ENCODE peak calls at places on chromosome 7, in eight cellular contexts. U is cardiac muscle cell; B is breast epithelium; J is heart left ventricle; W is keratinocyte; O is heart right ventricle; H is right lobe of liver; K is naive thymus-derived CD4-positive, alpha-beta T cell. R is an unnamed sample.

GRCh38 chr7:16586081-16586874 is 59.3 kb downstream of the ANKMY2 start:
- DNase-seq in B (no peak), O (peak), H (no peak), J (no peak), K (no peak), W (no peak), U (no peak), R (no peak)

GRCh38 chr7:105136221-105136620 is 122.2 kb downstream of the KMT2E start:
- DNase-seq in J (no peak), K (no peak), U (peak), W (no peak), B (no peak), O (no peak), H (no peak), R (no peak)

GRCh38 chr7:99679032-99679399 is 780 bp downstream of the CYP3A5 start:
- DNase-seq in J (no peak), W (no peak), K (no peak), H (no peak), U (no peak), O (no peak), B (no peak), R (peak)

GRCh38 chr7:95996174-95996573 is 223.8 kb downstream of the DYNC1I1 start:
- DNase-seq in K (no peak), O (no peak), B (no peak), J (no peak), U (no peak), W (no peak), H (no peak), R (no peak)

GRCh38 chr7:30485667-30486066 is 7.1 kb upstream of the NOD1 start:
- DNase-seq in O (no peak), B (no peak), U (no peak), W (no peak), H (no peak), J (no peak), K (no peak), R (no peak)

GRCh38 chr7:135620447-135620846 is 41.9 kb upstream of the STMP1 start:
- DNase-seq in K (no peak), H (no peak), J (no peak), W (no peak), U (no peak), B (no peak), O (no peak), R (no peak)

GRCh38 chr7:25194036-25194435 is 34.2 kb downstream of the NPVF start:
- DNase-seq in K (no peak), O (no peak), H (no peak), J (no peak), U (no peak), B (no peak), W (no peak), R (no peak)

GRCh38 chr7:27082171-27082570 is 13.6 kb downstream of the HOXA1 start:
- DNase-seq in W (no peak), H (no peak), O (no peak), K (no peak), B (no peak), U (no peak), J (no peak), R (no peak)

GRCh38 chr7:66629222-66629658 is 559 bp downstream of the KCTD7 start:
- DNase-seq in W (no peak), H (peak), U (no peak), K (no peak), B (no peak), O (no peak), J (no peak), R (no peak)

GRCh38 chr7:134651991-134652390 is 5.3 kb downstream of the BPGM start:
- DNase-seq in K (no peak), J (no peak), O (no peak), H (no peak), W (no peak), U (no peak), B (no peak), R (no peak)

GRCh38 chr7:895451-896052 is 19.2 kb downstream of the GET4 start:
- DNase-seq in J (no peak), W (no peak), H (no peak), O (peak), K (no peak), U (no peak), B (no peak), R (no peak)

GRCh38 chr7:25495342-25495855 is 267.1 kb upstream of the NPVF start:
- DNase-seq in O (peak), K (no peak), B (no peak), U (peak), H (no peak), J (peak), W (no peak), R (no peak)

GRCh38 chr7:27424749-27425148 is 182.1 kb downstream of the EVX1 start:
- DNase-seq in U (no peak), B (no peak), W (no peak), O (no peak), J (no peak), H (no peak), K (no peak), R (no peak)

GRCh38 chr7:130875265-130875741 is 141.3 kb upstream of the KLF14 start:
- DNase-seq in H (peak), B (no peak), O (peak), W (no peak), J (no peak), U (peak), K (peak), R (no peak)

GRCh38 chr7:30735631-30736030 is 16.3 kb upstream of the INMT start:
- DNase-seq in W (no peak), H (no peak), K (no peak), O (no peak), J (no peak), B (no peak), U (no peak), R (no peak)

GRCh38 chr7:157292770-157293412 is 43.9 kb upstream of the DNAJB6 start:
- DNase-seq in J (no peak), B (no peak), U (no peak), K (no peak), W (peak), H (no peak), O (no peak), R (no peak)

GRCh38 chr7:137909042-137909441 is 62.3 kb upstream of the DGKI start:
- DNase-seq in O (no peak), W (no peak), B (no peak), J (no peak), H (no peak), K (no peak), U (no peak), R (no peak)

GRCh38 chr7:77913977-77914607 is 115.5 kb downstream of the PHTF2 start:
- DNase-seq in B (no peak), O (no peak), H (no peak), J (no peak), K (no peak), U (no peak), W (no peak), R (no peak)

GRCh38 chr7:20214787-20215669 is 2.2 kb downstream of the MACC1 start:
- DNase-seq in K (no peak), B (no peak), O (no peak), W (no peak), J (no peak), U (no peak), H (no peak), R (no peak)

GRCh38 chr7:138857728-138858127 is 59.7 kb upstream of the ATP6V0A4 start:
- DNase-seq in K (no peak), H (no peak), O (no peak), J (no peak), W (no peak), B (no peak), U (no peak), R (no peak)

GRCh38 chr7:79434098-79434497 is 19.4 kb downstream of the MAGI2 start:
- DNase-seq in K (no peak), H (no peak), W (no peak), J (no peak), O (no peak), U (no peak), B (no peak), R (peak)

GRCh38 chr7:23356726-23357125 is 57.6 kb downstream of the MALSU1 start:
- DNase-seq in B (no peak), K (peak), J (no peak), W (no peak), H (no peak), O (no peak), U (no peak), R (no peak)

GRCh38 chr7:98265841-98266271 is 13.8 kb upstream of the TECPR1 start:
- DNase-seq in W (no peak), B (no peak), K (no peak), O (no peak), H (no peak), U (no peak), J (no peak), R (no peak)

GRCh38 chr7:130914589-130915294 is 180.7 kb upstream of the KLF14 start:
- DNase-seq in U (no peak), J (no peak), B (no peak), H (no peak), W (no peak), O (no peak), K (no peak), R (no peak)

GRCh38 chr7:26686448-26686981 is 177.9 kb downstream of the SKAP2 start:
- DNase-seq in O (no peak), J (no peak), K (peak), U (peak), W (no peak), B (no peak), H (no peak), R (no peak)

GRCh38 chr7:112449353-112449752 is 907 bp upstream of the IFRD1 start:
- DNase-seq in B (no peak), W (no peak), H (no peak), J (no peak), U (no peak), K (peak), O (no peak), R (peak)

GRCh38 chr7:26326211-26326610 is 34.5 kb downstream of the SNX10 start:
- DNase-seq in U (no peak), B (no peak), H (no peak), O (no peak), K (no peak), W (no peak), J (no peak), R (no peak)

GRCh38 chr7:81264116-81264515 is 345.3 kb upstream of the SEMA3C start:
- DNase-seq in B (no peak), U (no peak), O (no peak), W (peak), H (no peak), J (no peak), K (no peak), R (peak)

DNA sequence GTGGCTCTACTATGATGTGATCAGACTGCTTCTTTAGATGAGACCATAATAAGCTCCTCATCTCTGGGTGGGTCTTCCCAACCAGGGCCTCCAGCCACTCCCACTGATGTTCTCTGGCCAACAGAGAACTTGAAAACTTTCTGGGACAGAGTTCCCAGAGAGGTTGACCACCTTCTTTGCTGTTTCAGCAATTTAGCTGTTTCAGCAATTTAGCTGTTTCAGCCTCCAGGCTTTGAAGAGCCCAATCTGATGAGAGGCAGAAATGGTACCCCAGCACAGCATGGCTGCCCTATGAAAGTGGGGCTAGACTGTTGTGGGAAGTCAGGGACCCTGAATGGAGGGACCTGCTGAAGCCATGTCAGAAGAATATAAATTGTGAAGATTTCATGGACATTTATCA is 49.0 kb downstream of the ZNF92 start:
- DNase-seq in U (no peak), H (no peak), W (no peak), B (no peak), K (no peak), O (no peak), J (no peak), R (no peak)
- H3K27ac ChIP-seq in U (no peak), H (no peak), W (no peak), B (no peak), K (no peak), O (no peak), J (no peak), R (no peak)

DNA sequence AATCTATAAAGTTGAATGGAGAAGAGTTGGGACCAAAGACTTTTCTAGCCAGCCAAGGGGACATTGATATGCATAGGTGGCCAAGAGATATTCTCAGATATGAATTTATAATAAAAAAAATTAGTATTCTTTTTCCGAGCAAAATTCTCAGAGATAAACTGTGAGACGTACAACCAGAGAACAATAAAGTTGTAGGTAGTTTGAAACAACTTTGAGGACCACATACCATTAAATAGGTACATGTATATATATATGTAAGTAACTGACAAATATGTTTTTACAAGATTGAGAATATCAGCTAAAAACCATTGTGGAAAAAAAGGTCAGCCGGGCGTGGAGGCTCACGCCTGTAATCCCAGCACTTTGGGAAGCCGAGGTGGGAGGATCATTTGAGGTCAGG is 56.5 kb downstream of the EXOC4 start:
- DNase-seq in O (no peak), J (no peak), B (no peak), K (no peak), U (no peak), W (no peak), H (no peak), R (no peak)
- H3K27ac ChIP-seq in O (no peak), J (no peak), B (no peak), K (no peak), U (no peak), W (no peak), H (no peak), R (no peak)

DNA sequence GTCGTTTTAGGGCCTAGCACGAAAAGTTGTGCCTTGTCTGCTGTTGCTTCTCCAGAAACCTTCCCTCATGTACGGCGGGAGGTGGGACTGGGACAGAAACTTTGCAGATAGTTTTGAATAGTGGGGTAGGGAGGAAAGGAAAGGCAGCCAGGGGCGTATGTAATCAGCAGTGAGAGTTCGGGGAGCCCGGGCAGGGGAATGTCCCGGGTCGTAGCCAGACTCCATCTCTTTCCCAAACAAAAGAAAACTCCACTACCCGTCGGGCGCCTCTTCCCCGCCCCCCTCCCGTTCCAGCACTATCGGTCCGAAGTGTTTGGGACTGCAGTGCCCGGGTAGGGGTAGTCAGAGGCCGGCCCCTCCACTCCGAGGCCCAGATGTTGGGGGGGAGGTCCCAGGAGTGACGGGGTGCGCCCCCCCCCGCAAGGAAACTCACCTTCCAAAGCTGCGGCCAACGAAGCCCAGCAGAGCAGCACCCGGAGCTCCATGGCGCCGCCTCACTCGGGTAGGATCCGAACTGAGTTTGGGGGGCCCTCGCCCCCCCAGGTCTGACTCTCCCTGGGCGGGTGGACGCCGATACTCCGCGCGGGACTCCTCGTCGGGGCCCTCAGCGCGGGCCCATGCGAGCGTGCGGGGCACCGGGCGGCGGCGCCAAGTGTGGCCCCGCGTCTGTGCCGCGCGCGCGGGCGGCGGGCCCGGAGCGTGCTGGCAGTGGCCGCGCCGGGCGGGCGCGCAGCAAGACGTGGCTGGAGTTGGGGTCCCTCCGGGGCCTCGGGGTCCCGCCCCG is 585 bp downstream of the EPHB4 start:
- DNase-seq in H (peak), O (no peak), U (peak), J (no peak), W (no peak), B (no peak), K (no peak), R (no peak)
- H3K27ac ChIP-seq in H (peak), O (peak), U (peak), J (peak), W (peak), B (peak), K (no peak), R (peak)

DNA sequence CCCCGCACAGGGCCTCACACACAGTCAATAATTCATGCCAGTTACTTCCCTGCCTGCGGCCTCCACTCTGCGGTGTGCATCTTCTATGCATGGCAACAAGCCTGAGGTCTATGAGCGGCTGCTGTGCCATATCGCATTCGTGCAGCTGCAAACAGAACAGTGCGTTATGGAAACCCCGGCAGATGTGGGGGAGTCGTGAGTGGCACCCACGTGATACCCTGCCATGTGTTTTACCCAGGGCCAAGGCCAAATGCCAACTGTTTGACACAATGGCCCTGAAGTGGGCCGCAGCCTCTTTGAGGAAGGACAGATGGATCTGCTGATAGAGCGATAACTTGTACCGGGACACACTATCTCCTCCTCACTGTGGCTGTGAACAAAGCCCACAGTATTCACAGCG is 13.3 kb downstream of the TNS3 start:
- DNase-seq in H (peak), K (no peak), B (no peak), U (no peak), W (no peak), O (no peak), J (no peak), R (no peak)
- H3K27ac ChIP-seq in H (no peak), K (no peak), B (no peak), U (no peak), W (no peak), O (no peak), J (no peak), R (no peak)